ENCODE peak calls at places on chromosomes 4 and X, in ten cellular contexts. E, M, P, I, R, D, C, L, A and F are unnamed samples.

GRCh38 chrX:66544181-66544580 is 94.7 kb downstream of the EDA2R start:
- DNase-seq in C (no peak), E (no peak), D (no peak), M (no peak), R (no peak), P (no peak), I (no peak), A (no peak), L (no peak), F (no peak)

GRCh38 chrX:9317174-9317573 is 147.7 kb upstream of the TBL1X start:
- DNase-seq in C (no peak), I (no peak), P (no peak), L (peak; percentile 13), A (no peak), M (no peak), D (no peak), E (no peak), R (no peak), F (no peak)

GRCh38 chr4:853416-853781 is 27.5 kb upstream of the CPLX1 start:
- DNase-seq in I (no peak), E (no peak), C (no peak), R (no peak), L (no peak), P (no peak), M (no peak), D (no peak), A (no peak), F (no peak)

GRCh38 chr4:14176613-14177012 is 549.1 kb upstream of the BOD1L1 start:
- DNase-seq in P (no peak), I (no peak), E (no peak), A (no peak), D (no peak), L (no peak), R (no peak), M (no peak), C (no peak), F (no peak)

GRCh38 chr4:30757357-30757756 is 37.2 kb downstream of the PCDH7 start:
- DNase-seq in D (no peak), I (no peak), R (no peak), E (peak; percentile 93), A (no peak), C (peak; percentile 68), M (no peak), L (no peak), P (no peak), F (no peak)

GRCh38 chrX:15310117-15310516 is 5.3 kb downstream of the ASB11 start:
- DNase-seq in P (no peak), D (no peak), L (no peak), A (no peak), C (peak; percentile 37), R (no peak), I (no peak), M (no peak), E (peak; percentile 68), F (no peak)

GRCh38 chrX:56797966-56798711 is 69.1 kb downstream of the NBDY start:
- DNase-seq in P (no peak), A (no peak), M (no peak), C (peak; percentile 78), L (no peak), E (peak; percentile 44), I (peak; percentile 2), R (no peak), D (peak; percentile 56), F (no peak)

GRCh38 chrX:53073115-53073581 is 9.0 kb upstream of the TSPYL2 start:
- DNase-seq in E (no peak), P (peak; percentile 28), D (no peak), I (no peak), A (no peak), L (peak; percentile 47), M (no peak), C (no peak), R (no peak), F (no peak)

GRCh38 chr4:112736718-112737135 is 99.8 kb downstream of the LARP7 start:
- DNase-seq in M (no peak), E (no peak), A (no peak), L (no peak), R (no peak), C (no peak), D (no peak), I (no peak), P (no peak), F (no peak)

GRCh38 chrX:46295963-46296362 is 249.3 kb downstream of the ZNF674 start:
- DNase-seq in P (no peak), D (no peak), E (no peak), L (no peak), M (no peak), C (no peak), R (no peak), I (no peak), A (no peak), F (no peak)

GRCh38 chr4:65670331-65671031 is at the start of gene EPHA5:
- DNase-seq in C (peak; percentile 63), M (no peak), E (peak; percentile 91), D (peak; percentile 78), I (peak; percentile 51), L (peak; percentile 89), P (no peak), R (peak; percentile 19), A (peak; percentile 83), F (no peak)

GRCh38 chrX:22963186-22963585 is 36.6 kb upstream of the DDX53 start:
- DNase-seq in P (no peak), A (no peak), C (no peak), D (no peak), E (no peak), I (no peak), R (no peak), M (no peak), L (no peak), F (no peak)

GRCh38 chr4:55866973-55867574 is 13.6 kb downstream of the EXOC1 start:
- DNase-seq in A (no peak), E (peak; percentile 76), I (no peak), D (no peak), C (peak; percentile 79), R (peak; percentile 38), P (peak; percentile 74), M (peak; percentile 47), L (peak; percentile 78), F (no peak)

GRCh38 chr4:140069068-140069467 is 84.9 kb downstream of the MAML3 start:
- DNase-seq in I (no peak), A (no peak), R (no peak), D (no peak), P (no peak), E (peak; percentile 79), M (no peak), L (no peak), C (peak; percentile 75), F (no peak)

GRCh38 chr4:13483142-13484044 is 747 bp downstream of the RAB28 start:
- DNase-seq in I (no peak), P (peak; percentile 24), E (peak; percentile 78), D (peak; percentile 85), C (peak; percentile 83), L (peak; percentile 85), R (no peak), M (peak; percentile 12), A (peak; percentile 4), F (peak; percentile 28)

DNA sequence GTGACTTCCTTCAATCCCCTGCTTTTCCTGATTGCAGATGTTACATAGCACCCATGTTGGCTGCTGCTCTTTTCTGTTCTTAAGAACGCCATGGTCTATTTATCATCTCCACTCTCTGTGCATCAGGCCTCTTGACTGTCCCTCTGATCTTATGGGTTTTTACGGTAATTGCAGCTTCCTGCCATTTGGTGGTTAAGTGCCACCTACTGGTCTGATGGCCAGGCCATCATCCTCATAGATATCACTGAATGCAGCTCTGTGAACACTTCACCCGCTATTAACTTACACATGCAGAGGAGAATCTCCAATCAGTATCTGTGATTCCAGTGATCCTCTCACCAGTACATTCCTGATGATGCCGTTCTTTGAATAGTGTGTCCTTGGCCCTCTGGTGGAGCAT is 382.4 kb downstream of the TRAM1L1 start:
- DNase-seq in M (no peak), D (no peak), L (no peak), I (no peak), E (no peak), C (no peak), R (no peak), P (peak; percentile 13), A (no peak), F (no peak)
- TF ChIP-seq CTCF in M (no peak), D (no peak), L (peak; percentile 34), I (no peak), E (no peak), C (no peak), R (no peak), P (peak; percentile 64), A (no peak), F (no peak)

DNA sequence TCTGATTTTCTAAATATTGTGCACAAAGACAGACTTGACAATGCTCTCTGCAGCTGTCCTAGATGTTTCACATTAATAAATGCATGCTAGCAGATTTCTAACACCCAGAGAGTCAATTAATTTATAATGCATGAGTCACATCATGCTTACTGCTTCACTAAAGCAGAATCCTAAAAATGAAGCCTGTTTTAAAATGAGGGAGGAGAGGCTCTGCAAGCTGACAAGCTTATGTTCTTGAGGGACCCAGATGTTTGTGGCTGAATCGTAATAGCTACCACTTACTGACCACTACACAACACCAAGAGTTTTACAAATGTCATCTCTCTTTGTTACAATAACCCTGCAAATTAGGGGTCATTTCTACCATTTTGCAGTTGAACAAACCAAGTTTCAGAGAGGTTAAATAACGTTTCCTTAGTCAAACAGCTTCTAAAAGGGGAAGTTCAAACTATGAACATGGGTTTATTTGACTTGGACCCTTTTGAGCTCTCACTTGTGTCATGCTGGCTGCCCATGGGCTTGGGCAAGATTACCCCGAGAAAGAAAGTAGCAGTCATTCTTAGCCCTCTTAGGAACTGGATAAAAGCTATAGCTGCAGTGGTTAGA is 262.7 kb upstream of the ETNPPL start:
- DNase-seq in M (no peak), D (no peak), P (no peak), C (peak; percentile 60), A (no peak), E (no peak), I (no peak), R (no peak), L (no peak), F (no peak)
- TF ChIP-seq CTCF in M (no peak), D (no peak), P (no peak), C (no peak), A (no peak), E (no peak), I (no peak), R (no peak), L (no peak), F (no peak)

GRCh38 chr4:46937493-46937892 is 28.4 kb upstream of the COX7B2 start:
- DNase-seq in D (no peak), R (no peak), L (no peak), I (no peak), M (no peak), P (no peak), E (peak; percentile 18), A (no peak), C (peak; percentile 1), F (no peak)
- TF ChIP-seq CTCF in D (no peak), R (peak; percentile 4), L (peak; percentile 47), I (no peak), M (no peak), P (peak; percentile 65), E (peak; percentile 32), A (no peak), C (no peak), F (no peak)

GRCh38 chrX:111652719-111653118 is 28.3 kb upstream of the ALG13 start:
- DNase-seq in E (peak; percentile 1), C (peak; percentile 13), R (no peak), P (no peak), I (no peak), D (no peak), M (no peak), A (no peak), L (peak; percentile 30), F (no peak)
- TF ChIP-seq CTCF in E (no peak), C (no peak), R (no peak), P (no peak), I (no peak), D (no peak), M (peak; percentile 33), A (no peak), L (peak; percentile 37), F (no peak)